ENCODE peak calls at places on chromosomes 6 and 20, in eight cellular contexts. One of them, this sample, is unnamed.

GRCh38 chr6:85078071-85078470 is 313.7 kb upstream of the TBX18 start:
- DNase-seq in AG10803: peak; percentile 88
- DNase-seq in NCI-H2081: no peak
- DNase-seq in heart right ventricle: no peak
- DNase-seq in stimulated activated CD8-positive, alpha-beta memory T cell treated with anti-CD3 and anti-CD28 coated beads, Interleukin-7, amount 100 ng/mL, for 4 hours: no peak
- DNase-seq in osteoblast: peak; percentile 70
- DNase-seq in stomach: no peak
- DNase-seq in GM06990: no peak
- DNase-seq in this sample: no peak

GRCh38 chr6:108343894-108344293 is 49.0 kb downstream of the AFG1L start:
- DNase-seq in osteoblast: no peak
- DNase-seq in NCI-H2081: no peak
- DNase-seq in stomach: no peak
- DNase-seq in stimulated activated CD8-positive, alpha-beta memory T cell treated with anti-CD3 and anti-CD28 coated beads, Interleukin-7, amount 100 ng/mL, for 4 hours: no peak
- DNase-seq in GM06990: no peak
- DNase-seq in AG10803: no peak
- DNase-seq in heart right ventricle: no peak
- DNase-seq in this sample: no peak

GRCh38 chr20:63546256-63546655 is 1.3 kb downstream of the SRMS start:
- DNase-seq in NCI-H2081: no peak
- DNase-seq in stomach: no peak
- DNase-seq in AG10803: no peak
- DNase-seq in heart right ventricle: no peak
- DNase-seq in GM06990: no peak
- DNase-seq in osteoblast: no peak
- DNase-seq in stimulated activated CD8-positive, alpha-beta memory T cell treated with anti-CD3 and anti-CD28 coated beads, Interleukin-7, amount 100 ng/mL, for 4 hours: no peak
- DNase-seq in this sample: no peak

GRCh38 chr20:14712302-14712739 is 374.9 kb upstream of the FLRT3 start:
- DNase-seq in heart right ventricle: no peak
- DNase-seq in NCI-H2081: no peak
- DNase-seq in stomach: no peak
- DNase-seq in GM06990: no peak
- DNase-seq in AG10803: peak; percentile 65
- DNase-seq in osteoblast: no peak
- DNase-seq in stimulated activated CD8-positive, alpha-beta memory T cell treated with anti-CD3 and anti-CD28 coated beads, Interleukin-7, amount 100 ng/mL, for 4 hours: no peak
- DNase-seq in this sample: no peak

GRCh38 chr6:37580164-37580955 is 80.7 kb upstream of the CCDC167 start:
- DNase-seq in stimulated activated CD8-positive, alpha-beta memory T cell treated with anti-CD3 and anti-CD28 coated beads, Interleukin-7, amount 100 ng/mL, for 4 hours: no peak
- DNase-seq in osteoblast: peak; percentile 74
- DNase-seq in AG10803: no peak
- DNase-seq in GM06990: no peak
- DNase-seq in NCI-H2081: no peak
- DNase-seq in heart right ventricle: no peak
- DNase-seq in stomach: no peak
- DNase-seq in this sample: no peak

GRCh38 chr6:79076160-79076559 is 1.9 kb downstream of the PHIP start:
- DNase-seq in stimulated activated CD8-positive, alpha-beta memory T cell treated with anti-CD3 and anti-CD28 coated beads, Interleukin-7, amount 100 ng/mL, for 4 hours: no peak
- DNase-seq in osteoblast: no peak
- DNase-seq in AG10803: peak; percentile 20
- DNase-seq in heart right ventricle: no peak
- DNase-seq in stomach: no peak
- DNase-seq in GM06990: no peak
- DNase-seq in NCI-H2081: no peak
- DNase-seq in this sample: no peak

GRCh38 chr20:54092021-54092420 is 21.6 kb upstream of the BCAS1 start:
- DNase-seq in stimulated activated CD8-positive, alpha-beta memory T cell treated with anti-CD3 and anti-CD28 coated beads, Interleukin-7, amount 100 ng/mL, for 4 hours: no peak
- DNase-seq in NCI-H2081: no peak
- DNase-seq in GM06990: no peak
- DNase-seq in heart right ventricle: no peak
- DNase-seq in stomach: no peak
- DNase-seq in osteoblast: no peak
- DNase-seq in AG10803: no peak
- DNase-seq in this sample: no peak

GRCh38 chr6:161660666-161661571 is 387.1 kb upstream of the AGPAT4 start:
- DNase-seq in AG10803: peak; percentile 6
- DNase-seq in stomach: no peak
- DNase-seq in NCI-H2081: no peak
- DNase-seq in heart right ventricle: no peak
- DNase-seq in stimulated activated CD8-positive, alpha-beta memory T cell treated with anti-CD3 and anti-CD28 coated beads, Interleukin-7, amount 100 ng/mL, for 4 hours: no peak
- DNase-seq in GM06990: no peak
- DNase-seq in osteoblast: no peak
- DNase-seq in this sample: no peak

GRCh38 chr6:139962663-139963314 is 588.3 kb upstream of the CITED2 start:
- DNase-seq in NCI-H2081: no peak
- DNase-seq in osteoblast: no peak
- DNase-seq in heart right ventricle: peak; percentile 59
- DNase-seq in stimulated activated CD8-positive, alpha-beta memory T cell treated with anti-CD3 and anti-CD28 coated beads, Interleukin-7, amount 100 ng/mL, for 4 hours: no peak
- DNase-seq in GM06990: no peak
- DNase-seq in AG10803: no peak
- DNase-seq in stomach: no peak
- DNase-seq in this sample: no peak

GRCh38 chr6:9399916-9400315 is 964.6 kb upstream of the SLC35B3 start:
- DNase-seq in osteoblast: no peak
- DNase-seq in GM06990: no peak
- DNase-seq in heart right ventricle: no peak
- DNase-seq in NCI-H2081: no peak
- DNase-seq in stimulated activated CD8-positive, alpha-beta memory T cell treated with anti-CD3 and anti-CD28 coated beads, Interleukin-7, amount 100 ng/mL, for 4 hours: no peak
- DNase-seq in AG10803: no peak
- DNase-seq in stomach: peak; percentile 35
- DNase-seq in this sample: no peak

GRCh38 chr6:156845447-156845846 is 68.3 kb downstream of the ARID1B start:
- DNase-seq in stimulated activated CD8-positive, alpha-beta memory T cell treated with anti-CD3 and anti-CD28 coated beads, Interleukin-7, amount 100 ng/mL, for 4 hours: no peak
- DNase-seq in NCI-H2081: no peak
- DNase-seq in heart right ventricle: no peak
- DNase-seq in AG10803: no peak
- DNase-seq in osteoblast: no peak
- DNase-seq in stomach: no peak
- DNase-seq in GM06990: no peak
- DNase-seq in this sample: no peak

GRCh38 chr6:64100702-64101101 is 465.1 kb downstream of the PHF3 start:
- DNase-seq in NCI-H2081: no peak
- DNase-seq in stomach: no peak
- DNase-seq in heart right ventricle: no peak
- DNase-seq in osteoblast: no peak
- DNase-seq in stimulated activated CD8-positive, alpha-beta memory T cell treated with anti-CD3 and anti-CD28 coated beads, Interleukin-7, amount 100 ng/mL, for 4 hours: no peak
- DNase-seq in GM06990: no peak
- DNase-seq in AG10803: no peak
- DNase-seq in this sample: no peak

GRCh38 chr20:5171074-5171789 is 44.4 kb downstream of the CDS2 start:
- DNase-seq in AG10803: no peak
- DNase-seq in NCI-H2081: peak; percentile 68
- DNase-seq in stomach: no peak
- DNase-seq in GM06990: no peak
- DNase-seq in heart right ventricle: peak; percentile 82
- DNase-seq in osteoblast: no peak
- DNase-seq in stimulated activated CD8-positive, alpha-beta memory T cell treated with anti-CD3 and anti-CD28 coated beads, Interleukin-7, amount 100 ng/mL, for 4 hours: no peak
- DNase-seq in this sample: no peak

This sample was measured in hypothalamus.